ENCODE peak calls at places on chromosomes 2 and 18, in four cellular contexts. One of them, this sample, is unnamed.

GRCh38 chr18:21747764-21748693 is 7.4 kb downstream of the MIB1 start:
- DNase-seq in HepG2: no peak
- DNase-seq in K562: no peak
- DNase-seq in GM12878: no peak
- DNase-seq in this sample: no peak

GRCh38 chr2:28471214-28471613 is 24.6 kb upstream of the PLB1 start:
- DNase-seq in HepG2: no peak
- DNase-seq in K562: peak
- DNase-seq in GM12878: no peak
- DNase-seq in this sample: no peak

GRCh38 chr2:74525717-74526648 is at the start of gene DQX1:
- DNase-seq in HepG2: peak
- DNase-seq in K562: peak
- DNase-seq in GM12878: peak
- DNase-seq in this sample: peak

GRCh38 chr2:141331127-141331526 is 799.7 kb downstream of the LRP1B start:
- DNase-seq in HepG2: no peak
- DNase-seq in K562: no peak
- DNase-seq in GM12878: no peak
- DNase-seq in this sample: peak

GRCh38 chr18:36302676-36303075 is 5.2 kb downstream of the FHOD3 start:
- DNase-seq in HepG2: no peak
- DNase-seq in K562: no peak
- DNase-seq in GM12878: no peak
- DNase-seq in this sample: no peak

GRCh38 chr2:25445464-25445863 is 103.7 kb upstream of the DNMT3A start:
- DNase-seq in HepG2: peak
- DNase-seq in K562: no peak
- DNase-seq in GM12878: no peak
- DNase-seq in this sample: no peak

GRCh38 chr2:26976242-26976641 is 5.8 kb downstream of the MAPRE3 start:
- DNase-seq in HepG2: no peak
- DNase-seq in K562: no peak
- DNase-seq in GM12878: no peak
- DNase-seq in this sample: no peak

GRCh38 chr2:232368311-232368731 is 10.2 kb upstream of the ALPP start:
- DNase-seq in HepG2: no peak
- DNase-seq in K562: no peak
- DNase-seq in GM12878: no peak
- DNase-seq in this sample: peak

GRCh38 chr18:38790303-38790702 is 1224.7 kb upstream of the CELF4 start:
- DNase-seq in HepG2: peak
- DNase-seq in K562: no peak
- DNase-seq in GM12878: no peak
- DNase-seq in this sample: peak

GRCh38 chr2:467892-468630 is 180.2 kb upstream of the ALKAL2 start:
- DNase-seq in HepG2: no peak
- DNase-seq in K562: no peak
- DNase-seq in GM12878: no peak
- DNase-seq in this sample: no peak

GRCh38 chr2:38443021-38443541 is 66.0 kb upstream of the ATL2 start:
- DNase-seq in HepG2: no peak
- DNase-seq in K562: no peak
- DNase-seq in GM12878: no peak
- DNase-seq in this sample: no peak

GRCh38 chr2:64929329-64929728 is 59.9 kb upstream of the SLC1A4 start:
- DNase-seq in HepG2: no peak
- DNase-seq in K562: no peak
- DNase-seq in GM12878: no peak
- DNase-seq in this sample: no peak

GRCh38 chr2:207422307-207422960 is 107.3 kb upstream of the CREB1 start:
- DNase-seq in HepG2: no peak
- DNase-seq in K562: no peak
- DNase-seq in GM12878: no peak
- DNase-seq in this sample: no peak

GRCh38 chr2:15779381-15780041 is 160.8 kb upstream of the MYCN start:
- DNase-seq in HepG2: no peak
- DNase-seq in K562: no peak
- DNase-seq in GM12878: no peak
- DNase-seq in this sample: no peak

GRCh38 chr2:109171444-109172334 is 42.7 kb downstream of the SH3RF3 start:
- DNase-seq in HepG2: no peak
- DNase-seq in K562: no peak
- DNase-seq in GM12878: no peak
- DNase-seq in this sample: peak

GRCh38 chr18:48328473-48329205 is 80.5 kb downstream of the ZBTB7C start:
- DNase-seq in HepG2: no peak
- DNase-seq in K562: no peak
- DNase-seq in GM12878: no peak
- DNase-seq in this sample: no peak

GRCh38 chr18:60019463-60019840 is 119.7 kb downstream of the PMAIP1 start:
- DNase-seq in HepG2: no peak
- DNase-seq in K562: no peak
- DNase-seq in GM12878: no peak
- DNase-seq in this sample: no peak
- TF ChIP-seq CEBPB in HepG2: no peak
- TF ChIP-seq CEBPB in K562: no peak
- TF ChIP-seq CEBPB in GM12878: no peak
- TF ChIP-seq CEBPB in this sample: peak

GRCh38 chr2:121650554-121650930 is 1.3 kb upstream of the CLASP1 start:
- DNase-seq in HepG2: no peak
- DNase-seq in K562: peak
- DNase-seq in GM12878: no peak
- DNase-seq in this sample: no peak
- TF ChIP-seq CHD4 in HepG2: no peak
- TF ChIP-seq CHD4 in K562: no peak
- TF ChIP-seq CHD4 in GM12878: no peak
- TF ChIP-seq CHD4 in this sample: no peak

DNA sequence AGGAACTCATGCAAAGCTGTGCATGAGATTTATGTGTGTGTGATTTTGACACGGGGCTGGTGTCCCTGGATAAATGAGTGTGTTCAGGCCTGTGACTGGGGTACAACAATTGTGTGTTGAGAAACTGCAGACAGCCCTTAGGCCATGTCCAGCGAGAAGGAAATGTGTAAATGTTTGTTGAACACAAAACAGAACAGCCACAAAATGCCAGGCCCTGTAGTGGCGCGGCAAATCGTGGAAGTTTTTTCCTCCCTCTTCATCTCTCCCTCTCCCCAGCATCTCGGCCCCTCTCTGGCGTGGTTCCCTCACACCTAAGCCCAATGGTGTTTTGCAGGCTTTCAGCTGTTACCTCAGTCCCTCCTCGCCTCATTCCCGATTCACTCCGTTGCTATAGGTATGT is 10.6 kb downstream of the SPR start:
- DNase-seq in HepG2: no peak
- DNase-seq in K562: no peak
- DNase-seq in GM12878: no peak
- DNase-seq in this sample: no peak
- TF ChIP-seq JUNB in HepG2: no peak
- TF ChIP-seq JUNB in K562: no peak
- TF ChIP-seq JUNB in GM12878: no peak
- TF ChIP-seq JUNB in this sample: no peak

GRCh38 chr18:653512-653911 is 3.9 kb upstream of the TYMS start:
- DNase-seq in HepG2: no peak
- DNase-seq in K562: no peak
- DNase-seq in GM12878: no peak
- DNase-seq in this sample: no peak

GRCh38 chr18:650428-650858 is 7.0 kb upstream of the TYMS start:
- DNase-seq in HepG2: no peak
- DNase-seq in K562: no peak
- DNase-seq in GM12878: peak
- DNase-seq in this sample: no peak

GRCh38 chr18:649341-649740 is 8.1 kb upstream of the TYMS start:
- DNase-seq in HepG2: peak
- DNase-seq in K562: no peak
- DNase-seq in GM12878: no peak
- DNase-seq in this sample: no peak

GRCh38 chr18:654601-655000 is 2.9 kb upstream of the TYMS start:
- DNase-seq in HepG2: no peak
- DNase-seq in K562: no peak
- DNase-seq in GM12878: no peak
- DNase-seq in this sample: no peak

GRCh38 chr18:652131-652530 is 5.3 kb upstream of the TYMS start:
- DNase-seq in HepG2: peak
- DNase-seq in K562: no peak
- DNase-seq in GM12878: no peak
- DNase-seq in this sample: no peak
- TF ChIP-seq CEBPB in HepG2: no peak
- TF ChIP-seq CEBPB in K562: no peak
- TF ChIP-seq CEBPB in GM12878: no peak
- TF ChIP-seq CEBPB in this sample: no peak

GRCh38 chr2:98710709-98711108 is 20.2 kb downstream of the MGAT4A start:
- DNase-seq in HepG2: no peak
- DNase-seq in K562: no peak
- DNase-seq in GM12878: no peak
- DNase-seq in this sample: no peak
- TF ChIP-seq CHD4 in HepG2: no peak
- TF ChIP-seq CHD4 in K562: no peak
- TF ChIP-seq CHD4 in GM12878: no peak
- TF ChIP-seq CHD4 in this sample: no peak

DNA sequence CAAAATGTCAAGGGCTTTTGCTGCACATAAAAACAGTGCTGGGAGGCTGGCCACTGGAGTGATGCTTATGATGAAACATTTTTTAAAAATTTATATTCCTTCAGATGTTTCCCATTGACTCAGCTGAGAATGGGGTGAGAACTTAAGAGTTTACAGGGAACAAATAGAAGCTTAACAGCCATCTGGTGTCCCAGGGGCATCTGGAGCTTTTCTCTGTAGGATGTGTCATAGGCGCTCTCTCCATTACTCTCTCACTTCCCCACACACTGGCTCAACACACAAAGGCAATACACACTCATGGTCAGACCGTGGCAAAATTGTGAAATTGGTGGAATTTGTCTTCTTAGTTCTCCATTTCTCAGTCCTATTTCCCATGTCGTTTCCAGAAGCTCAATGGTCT is 783.1 kb upstream of the LRRTM1 start:
- DNase-seq in HepG2: no peak
- DNase-seq in K562: no peak
- DNase-seq in GM12878: no peak
- DNase-seq in this sample: no peak
- TF ChIP-seq JUNB in HepG2: no peak
- TF ChIP-seq JUNB in K562: no peak
- TF ChIP-seq JUNB in GM12878: no peak
- TF ChIP-seq JUNB in this sample: no peak

DNA sequence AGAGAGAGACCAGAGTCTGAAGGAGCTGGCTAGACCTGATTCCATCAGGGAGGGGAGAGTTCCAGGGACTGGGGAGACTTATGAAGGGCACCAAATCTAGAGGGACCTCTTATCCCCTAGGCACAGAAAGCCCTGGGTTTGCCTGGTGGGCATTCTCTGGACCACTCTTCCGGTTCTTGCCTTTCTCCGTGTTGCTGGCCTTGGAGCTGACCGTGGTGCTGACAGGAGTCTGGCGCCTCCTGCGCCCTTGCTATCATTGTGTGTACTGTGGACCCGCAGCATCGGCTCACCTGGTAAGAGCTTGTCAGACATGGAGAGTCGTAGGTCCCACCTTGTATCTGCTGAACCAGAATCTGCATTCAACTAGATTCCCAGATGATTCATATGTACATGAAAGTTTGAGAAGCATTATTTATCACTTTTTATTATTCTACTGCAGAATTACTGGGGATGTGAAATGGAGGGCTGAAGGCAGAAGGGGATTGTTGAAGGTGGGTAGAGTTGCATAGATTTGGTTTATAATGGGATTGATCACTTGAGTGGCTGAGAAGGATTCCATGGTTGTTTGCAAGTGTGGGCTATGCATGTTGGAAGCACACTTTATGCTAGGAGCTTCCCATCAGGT is 4.3 kb upstream of the TRPM8 start:
- DNase-seq in HepG2: peak
- DNase-seq in K562: no peak
- DNase-seq in GM12878: no peak
- DNase-seq in this sample: peak
- TF ChIP-seq CEBPB in HepG2: no peak
- TF ChIP-seq CEBPB in K562: no peak
- TF ChIP-seq CEBPB in GM12878: no peak
- TF ChIP-seq CEBPB in this sample: no peak

This sample was measured in A549.